ENCODE peak calls at places on chromosomes 11 and 22, in six cellular contexts. One of them, this sample, is unnamed.

GRCh38 chr11:44427432-44427831 is 117.5 kb upstream of the ALX4 start:
- DNase-seq in neuronal stem cell: no peak
- DNase-seq in mesenchymal stem cell: no peak
- DNase-seq in IMR-90: no peak
- DNase-seq in H1: peak; percentile 88
- DNase-seq in mesendoderm: peak; percentile 46
- DNase-seq in this sample: no peak

GRCh38 chr22:30877662-30878515 is 90.7 kb downstream of the MORC2 start:
- DNase-seq in mesendoderm: no peak
- DNase-seq in IMR-90: no peak
- DNase-seq in H1: no peak
- DNase-seq in neuronal stem cell: no peak
- DNase-seq in mesenchymal stem cell: no peak
- DNase-seq in this sample: no peak

GRCh38 chr11:2684581-2684980 is 15.2 kb downstream of the KCNQ1OT1 start:
- DNase-seq in neuronal stem cell: no peak
- DNase-seq in IMR-90: no peak
- DNase-seq in H1: no peak
- DNase-seq in mesendoderm: no peak
- DNase-seq in mesenchymal stem cell: no peak
- DNase-seq in this sample: no peak

GRCh38 chr11:12222099-12222751 is 111.8 kb downstream of the MICAL2 start:
- DNase-seq in H1: no peak
- DNase-seq in IMR-90: no peak
- DNase-seq in neuronal stem cell: no peak
- DNase-seq in mesendoderm: peak; percentile 49
- DNase-seq in mesenchymal stem cell: no peak
- DNase-seq in this sample: no peak

GRCh38 chr22:23564276-23564675 is 15.8 kb downstream of the IGLL1 start:
- DNase-seq in mesendoderm: no peak
- DNase-seq in mesenchymal stem cell: no peak
- DNase-seq in neuronal stem cell: no peak
- DNase-seq in H1: no peak
- DNase-seq in IMR-90: no peak
- DNase-seq in this sample: peak; percentile 25

GRCh38 chr11:101224221-101224620 is 94.6 kb upstream of the PGR start:
- DNase-seq in IMR-90: no peak
- DNase-seq in H1: no peak
- DNase-seq in mesendoderm: no peak
- DNase-seq in neuronal stem cell: no peak
- DNase-seq in mesenchymal stem cell: no peak
- DNase-seq in this sample: no peak

GRCh38 chr11:1120532-1121342 is 37.0 kb upstream of the MUC5AC start:
- DNase-seq in IMR-90: no peak
- DNase-seq in mesendoderm: no peak
- DNase-seq in neuronal stem cell: no peak
- DNase-seq in mesenchymal stem cell: no peak
- DNase-seq in H1: no peak
- DNase-seq in this sample: no peak

GRCh38 chr22:45587638-45588481 is 83.8 kb upstream of the ATXN10 start:
- DNase-seq in neuronal stem cell: no peak
- DNase-seq in IMR-90: peak; percentile 83
- DNase-seq in mesenchymal stem cell: peak; percentile 75
- DNase-seq in mesendoderm: no peak
- DNase-seq in H1: no peak
- DNase-seq in this sample: peak; percentile 30

GRCh38 chr22:46843691-46844297 is 81.3 kb downstream of the TBC1D22A start:
- DNase-seq in H1: peak; percentile 29
- DNase-seq in neuronal stem cell: no peak
- DNase-seq in IMR-90: peak; percentile 45
- DNase-seq in mesenchymal stem cell: no peak
- DNase-seq in mesendoderm: no peak
- DNase-seq in this sample: peak; percentile 47

GRCh38 chr11:102589047-102589459 is 36.1 kb downstream of the MMP20 start:
- DNase-seq in neuronal stem cell: no peak
- DNase-seq in IMR-90: no peak
- DNase-seq in H1: no peak
- DNase-seq in mesendoderm: no peak
- DNase-seq in mesenchymal stem cell: no peak
- DNase-seq in this sample: no peak

GRCh38 chr11:9701799-9702198 is 37.9 kb downstream of the SWAP70 start:
- DNase-seq in neuronal stem cell: no peak
- DNase-seq in mesendoderm: no peak
- DNase-seq in mesenchymal stem cell: no peak
- DNase-seq in IMR-90: no peak
- DNase-seq in H1: no peak
- DNase-seq in this sample: no peak

GRCh38 chr11:72338741-72339140 is 94.8 kb upstream of the PHOX2A start:
- DNase-seq in H1: no peak
- DNase-seq in neuronal stem cell: no peak
- DNase-seq in IMR-90: peak; percentile 18
- DNase-seq in mesendoderm: no peak
- DNase-seq in mesenchymal stem cell: no peak
- DNase-seq in this sample: no peak

GRCh38 chr11:18768472-18768901 is 23.1 kb downstream of the PTPN5 start:
- DNase-seq in mesenchymal stem cell: no peak
- DNase-seq in IMR-90: no peak
- DNase-seq in H1: no peak
- DNase-seq in neuronal stem cell: no peak
- DNase-seq in mesendoderm: no peak
- DNase-seq in this sample: no peak

GRCh38 chr11:129191649-129192048 is 476 bp downstream of the ARHGAP32 start:
- DNase-seq in neuronal stem cell: no peak
- DNase-seq in mesenchymal stem cell: no peak
- DNase-seq in IMR-90: no peak
- DNase-seq in H1: no peak
- DNase-seq in mesendoderm: peak; percentile 65
- DNase-seq in this sample: peak; percentile 24

GRCh38 chr11:1889527-1889930 is 2.2 kb downstream of the PRR33 start:
- DNase-seq in H1: no peak
- DNase-seq in mesenchymal stem cell: no peak
- DNase-seq in IMR-90: no peak
- DNase-seq in mesendoderm: no peak
- DNase-seq in neuronal stem cell: no peak
- DNase-seq in this sample: no peak

GRCh38 chr11:64863381-64864060 is 14.9 kb downstream of the EHD1 start:
- DNase-seq in mesenchymal stem cell: no peak
- DNase-seq in neuronal stem cell: no peak
- DNase-seq in IMR-90: no peak
- DNase-seq in H1: peak; percentile 56
- DNase-seq in mesendoderm: no peak
- DNase-seq in this sample: no peak

GRCh38 chr11:64861227-64861970 is 16.9 kb upstream of the CDC42BPG start:
- DNase-seq in IMR-90: no peak
- DNase-seq in mesenchymal stem cell: no peak
- DNase-seq in mesendoderm: no peak
- DNase-seq in H1: no peak
- DNase-seq in neuronal stem cell: no peak
- DNase-seq in this sample: no peak

GRCh38 chr11:64864473-64865285 is 13.7 kb downstream of the EHD1 start:
- DNase-seq in H1: no peak
- DNase-seq in mesendoderm: no peak
- DNase-seq in neuronal stem cell: no peak
- DNase-seq in IMR-90: peak; percentile 97
- DNase-seq in mesenchymal stem cell: peak; percentile 95
- DNase-seq in this sample: peak; percentile 96

GRCh38 chr11:64864135-64864472 is 14.3 kb downstream of the EHD1 start:
- DNase-seq in mesendoderm: no peak
- DNase-seq in mesenchymal stem cell: no peak
- DNase-seq in H1: peak; percentile 52
- DNase-seq in IMR-90: no peak
- DNase-seq in neuronal stem cell: no peak
- DNase-seq in this sample: no peak

DNA sequence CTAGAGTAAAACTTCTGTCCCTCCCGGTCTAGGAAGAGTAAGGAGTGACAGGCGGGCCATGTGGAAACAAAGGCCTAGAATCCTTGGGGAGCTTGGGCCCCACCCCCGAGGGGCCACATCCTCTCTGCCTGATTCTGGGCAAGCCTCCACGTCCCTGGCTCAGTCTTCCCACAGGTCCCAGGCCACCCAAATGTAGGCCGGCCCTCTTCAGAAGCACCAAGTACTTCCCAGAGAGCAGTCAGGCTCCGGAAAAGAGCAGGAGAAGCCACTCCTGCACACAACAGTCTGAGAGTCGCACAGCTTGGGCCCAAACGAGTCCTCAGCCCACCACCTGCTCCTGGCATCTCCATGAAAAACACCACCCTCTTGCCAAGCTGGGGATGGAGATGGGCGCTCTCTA is 15.5 kb downstream of the EHD1 start:
- DNase-seq in IMR-90: no peak
- DNase-seq in neuronal stem cell: no peak
- DNase-seq in mesenchymal stem cell: no peak
- DNase-seq in H1: no peak
- DNase-seq in mesendoderm: no peak
- DNase-seq in this sample: no peak
- H3K9ac ChIP-seq in IMR-90: peak overlapping the region; percentile 49
- H3K9ac ChIP-seq in neuronal stem cell: no peak overlapping the region
- H3K9ac ChIP-seq in mesenchymal stem cell: peak overlapping the region; percentile 71
- H3K9ac ChIP-seq in H1: no peak overlapping the region
- H3K9ac ChIP-seq in mesendoderm: no peak overlapping the region
- H3K9ac ChIP-seq in this sample: no peak overlapping the region

GRCh38 chr22:38707346-38707745 is 1.6 kb downstream of the GTPBP1 start:
- DNase-seq in IMR-90: peak; percentile 73
- DNase-seq in mesendoderm: peak; percentile 55
- DNase-seq in neuronal stem cell: no peak
- DNase-seq in mesenchymal stem cell: peak; percentile 69
- DNase-seq in H1: no peak
- DNase-seq in this sample: peak; percentile 18

GRCh38 chr22:38706885-38707180 is 1.1 kb downstream of the GTPBP1 start:
- DNase-seq in IMR-90: no peak
- DNase-seq in mesenchymal stem cell: no peak
- DNase-seq in H1: no peak
- DNase-seq in mesendoderm: peak; percentile 25
- DNase-seq in neuronal stem cell: no peak
- DNase-seq in this sample: no peak

GRCh38 chr22:38705235-38706100 is at the start of gene GTPBP1:
- DNase-seq in IMR-90: peak; percentile 100
- DNase-seq in H1: peak; percentile 91
- DNase-seq in mesenchymal stem cell: peak; percentile 100
- DNase-seq in neuronal stem cell: peak; percentile 100
- DNase-seq in mesendoderm: peak; percentile 100
- DNase-seq in this sample: peak; percentile 100

GRCh38 chr22:38706101-38706884 is 549 bp downstream of the GTPBP1 start:
- DNase-seq in mesenchymal stem cell: peak; percentile 71
- DNase-seq in H1: peak; percentile 57
- DNase-seq in neuronal stem cell: no peak
- DNase-seq in mesendoderm: peak; percentile 31
- DNase-seq in IMR-90: peak; percentile 27
- DNase-seq in this sample: peak; percentile 44

GRCh38 chr22:38704568-38705234 is 1.0 kb upstream of the GTPBP1 start:
- DNase-seq in mesenchymal stem cell: no peak
- DNase-seq in mesendoderm: peak; percentile 19
- DNase-seq in neuronal stem cell: no peak
- DNase-seq in IMR-90: no peak
- DNase-seq in H1: no peak
- DNase-seq in this sample: no peak
- H2AK5ac ChIP-seq in mesenchymal stem cell: no peak overlapping the region
- H2AK5ac ChIP-seq in mesendoderm: no peak overlapping the region
- H2AK5ac ChIP-seq in neuronal stem cell: no peak overlapping the region
- H2AK5ac ChIP-seq in IMR-90: peak overlapping the region; percentile 7
- H2AK5ac ChIP-seq in H1: no peak overlapping the region
- H2AK5ac ChIP-seq in this sample: no peak overlapping the region

GRCh38 chr11:134244593-134244992 is 8.6 kb downstream of the THYN1 start:
- DNase-seq in mesendoderm: peak; percentile 53
- DNase-seq in neuronal stem cell: no peak
- DNase-seq in H1: no peak
- DNase-seq in mesenchymal stem cell: peak; percentile 36
- DNase-seq in IMR-90: peak; percentile 32
- DNase-seq in this sample: peak; percentile 48

GRCh38 chr11:134243913-134244312 is 9.2 kb downstream of the THYN1 start:
- DNase-seq in neuronal stem cell: no peak
- DNase-seq in IMR-90: no peak
- DNase-seq in mesendoderm: no peak
- DNase-seq in H1: no peak
- DNase-seq in mesenchymal stem cell: no peak
- DNase-seq in this sample: no peak

GRCh38 chr11:134246678-134247077 is 6.5 kb downstream of the THYN1 start:
- DNase-seq in mesendoderm: no peak
- DNase-seq in H1: no peak
- DNase-seq in neuronal stem cell: no peak
- DNase-seq in IMR-90: no peak
- DNase-seq in mesenchymal stem cell: no peak
- DNase-seq in this sample: no peak

GRCh38 chr11:134245434-134245833 is 7.7 kb downstream of the THYN1 start:
- DNase-seq in neuronal stem cell: no peak
- DNase-seq in mesendoderm: no peak
- DNase-seq in H1: no peak
- DNase-seq in IMR-90: no peak
- DNase-seq in mesenchymal stem cell: no peak
- DNase-seq in this sample: no peak

GRCh38 chr11:134246100-134246499 is 7.1 kb downstream of the THYN1 start:
- DNase-seq in H1: no peak
- DNase-seq in mesendoderm: no peak
- DNase-seq in IMR-90: no peak
- DNase-seq in mesenchymal stem cell: no peak
- DNase-seq in neuronal stem cell: no peak
- DNase-seq in this sample: no peak
- H3K36me3 ChIP-seq in H1: peaks cover 41% of the 10 kb centered on the region
- H3K36me3 ChIP-seq in mesendoderm: peaks cover 5% of the 10 kb centered on the region
- H3K36me3 ChIP-seq in IMR-90: peaks cover 67% of the 10 kb centered on the region
- H3K36me3 ChIP-seq in mesenchymal stem cell: peaks cover 99% of the 10 kb centered on the region
- H3K36me3 ChIP-seq in neuronal stem cell: peaks cover 100% of the 10 kb centered on the region
- H3K36me3 ChIP-seq in this sample: peaks cover 58% of the 10 kb centered on the region

GRCh38 chr11:61999141-61999975 is 31.9 kb upstream of the FTH1 start:
- DNase-seq in H1: no peak
- DNase-seq in IMR-90: no peak
- DNase-seq in mesendoderm: no peak
- DNase-seq in neuronal stem cell: no peak
- DNase-seq in mesenchymal stem cell: peak; percentile 27
- DNase-seq in this sample: no peak

GRCh38 chr11:62001450-62002178 is 34.2 kb upstream of the FTH1 start:
- DNase-seq in IMR-90: no peak
- DNase-seq in neuronal stem cell: no peak
- DNase-seq in H1: no peak
- DNase-seq in mesendoderm: no peak
- DNase-seq in mesenchymal stem cell: no peak
- DNase-seq in this sample: no peak

GRCh38 chr11:62000539-62001446 is 33.4 kb upstream of the FTH1 start:
- DNase-seq in H1: no peak
- DNase-seq in IMR-90: no peak
- DNase-seq in mesenchymal stem cell: no peak
- DNase-seq in neuronal stem cell: no peak
- DNase-seq in mesendoderm: no peak
- DNase-seq in this sample: no peak

GRCh38 chr11:61994981-61995380 is 27.5 kb upstream of the FTH1 start:
- DNase-seq in mesendoderm: no peak
- DNase-seq in mesenchymal stem cell: no peak
- DNase-seq in IMR-90: no peak
- DNase-seq in neuronal stem cell: no peak
- DNase-seq in H1: no peak
- DNase-seq in this sample: no peak

DNA sequence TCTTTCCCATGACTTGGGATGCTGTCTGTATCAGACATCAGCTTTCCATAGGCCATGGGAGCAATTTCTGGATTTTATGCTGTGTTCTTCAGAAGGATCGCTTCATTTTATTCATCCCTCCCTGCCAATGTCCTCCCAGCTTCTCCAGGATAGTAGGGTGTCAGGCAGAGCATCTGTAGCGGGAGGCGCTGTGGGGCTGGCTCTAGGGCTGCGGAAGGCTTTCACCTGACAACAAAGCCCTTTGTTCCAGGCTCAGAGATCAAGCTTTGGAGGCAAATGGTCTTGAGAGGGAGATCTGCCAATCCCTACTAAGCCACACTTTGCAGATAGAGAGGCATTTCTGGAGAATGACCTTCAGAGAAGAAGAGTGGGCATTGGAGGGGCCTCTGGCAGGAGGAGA is 29.5 kb upstream of the FTH1 start:
- DNase-seq in mesendoderm: peak; percentile 25
- DNase-seq in H1: no peak
- DNase-seq in IMR-90: no peak
- DNase-seq in mesenchymal stem cell: no peak
- DNase-seq in neuronal stem cell: no peak
- DNase-seq in this sample: no peak
- H3K9ac ChIP-seq in mesendoderm: no peak overlapping the region
- H3K9ac ChIP-seq in H1: no peak overlapping the region
- H3K9ac ChIP-seq in IMR-90: no peak overlapping the region
- H3K9ac ChIP-seq in mesenchymal stem cell: no peak overlapping the region
- H3K9ac ChIP-seq in neuronal stem cell: no peak overlapping the region
- H3K9ac ChIP-seq in this sample: no peak overlapping the region